ENCODE peak calls at places on chromosomes 12 and 14, in ten cellular contexts. I is H1; O is cardiac fibroblast; J is mesothelial cell of epicardium; Z is lung; D is tibial artery; N is psoas muscle; T is AG04450; G is breast epithelium; R is CD4-positive, alpha-beta T cell. B is an unnamed sample.

GRCh38 chr12:109762673-109763191 is 49.1 kb downstream of the FAM222A start:
- DNase-seq in I (peak), O (no peak), J (no peak), Z (no peak), D (peak), N (peak), T (no peak), G (no peak), R (no peak), B (no peak)

GRCh38 chr14:31529053-31529452 is 32.2 kb upstream of the NUBPL start:
- DNase-seq in I (no peak), O (no peak), J (no peak), Z (no peak), D (no peak), N (no peak), T (no peak), G (no peak), R (no peak), B (no peak)

GRCh38 chr12:61538951-61539350 is 721.3 kb upstream of the USP15 start:
- DNase-seq in I (no peak), O (no peak), J (no peak), Z (no peak), D (no peak), N (no peak), T (no peak), G (no peak), R (no peak), B (no peak)

GRCh38 chr14:58747181-58747580 is 109.4 kb downstream of the DACT1 start:
- DNase-seq in I (no peak), O (peak), J (no peak), Z (peak), D (peak), N (no peak), T (peak), G (peak), R (no peak), B (no peak)

GRCh38 chr14:60485057-60485599 is 735 bp downstream of the C14orf39 start:
- DNase-seq in I (no peak), O (no peak), J (no peak), Z (no peak), D (no peak), N (no peak), T (no peak), G (no peak), R (no peak), B (no peak)

GRCh38 chr12:115794659-115795081 is 482.8 kb downstream of the MED13L start:
- DNase-seq in I (no peak), O (no peak), J (no peak), Z (no peak), D (no peak), N (no peak), T (no peak), G (no peak), R (no peak), B (no peak)

GRCh38 chr12:1470051-1470450 is 124.3 kb downstream of the FBXL14 start:
- DNase-seq in I (no peak), O (peak), J (no peak), Z (no peak), D (no peak), N (no peak), T (no peak), G (no peak), R (no peak), B (no peak)

GRCh38 chr14:37048666-37049071 is 123.7 kb downstream of the SLC25A21 start:
- DNase-seq in I (no peak), O (no peak), J (no peak), Z (no peak), D (no peak), N (no peak), T (no peak), G (no peak), R (no peak), B (no peak)

GRCh38 chr12:28603801-28604200 is 413.5 kb downstream of the CCDC91 start:
- DNase-seq in I (no peak), O (no peak), J (no peak), Z (no peak), D (no peak), N (no peak), T (no peak), G (no peak), R (no peak), B (no peak)

GRCh38 chr12:22334696-22335290 is at the start of gene ST8SIA1:
- DNase-seq in I (peak), O (peak), J (no peak), Z (no peak), D (peak), N (peak), T (no peak), G (no peak), R (peak), B (peak)

GRCh38 chr12:103493199-103493598 is 2.6 kb downstream of the C12orf42 start:
- DNase-seq in I (no peak), O (no peak), J (no peak), Z (no peak), D (no peak), N (no peak), T (no peak), G (no peak), R (no peak), B (no peak)

GRCh38 chr14:103514596-103515421 is 7.8 kb downstream of the CKB start:
- DNase-seq in I (no peak), O (no peak), J (no peak), Z (no peak), D (peak), N (peak), T (no peak), G (no peak), R (no peak), B (no peak)

GRCh38 chr12:94172031-94172430 is 23.7 kb downstream of the PLXNC1 start:
- DNase-seq in I (no peak), O (peak), J (no peak), Z (no peak), D (no peak), N (no peak), T (no peak), G (no peak), R (no peak), B (no peak)

GRCh38 chr12:46660719-46661118 is 165.1 kb downstream of the SLC38A4 start:
- DNase-seq in I (no peak), O (peak), J (no peak), Z (no peak), D (no peak), N (no peak), T (no peak), G (no peak), R (no peak), B (no peak)

GRCh38 chr12:15700595-15700994 is 88.6 kb downstream of the EPS8 start:
- DNase-seq in I (no peak), O (peak), J (no peak), Z (no peak), D (no peak), N (no peak), T (peak), G (no peak), R (no peak), B (no peak)

DNA sequence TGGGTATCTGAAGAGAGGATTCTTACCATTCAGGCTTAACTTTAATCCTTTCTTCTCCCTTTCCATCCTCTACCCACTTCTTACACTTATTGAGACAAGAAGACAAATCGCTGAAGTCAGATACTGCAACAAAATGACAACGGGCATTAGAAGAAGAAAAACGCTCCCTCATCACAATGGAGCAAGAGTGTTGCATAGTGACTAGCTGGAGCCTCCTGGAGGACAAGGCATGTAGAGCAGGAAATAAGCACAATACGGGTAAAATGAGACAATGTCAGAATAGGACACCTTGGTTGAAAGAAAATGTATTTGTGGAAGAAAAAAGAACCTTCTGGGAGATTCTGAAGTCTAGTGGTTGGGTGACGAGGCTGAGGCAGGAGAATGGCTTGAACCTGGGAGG is 501.0 kb downstream of the RERGL start:
- DNase-seq in I (no peak), O (no peak), J (no peak), Z (no peak), D (no peak), N (no peak), T (no peak), G (no peak), R (no peak), B (peak)
- TF ChIP-seq CTCF in I (peak), O (peak), J (peak), Z (no peak), D (no peak), N (no peak), T (no peak), G (no peak), R (no peak), B (peak)

DNA sequence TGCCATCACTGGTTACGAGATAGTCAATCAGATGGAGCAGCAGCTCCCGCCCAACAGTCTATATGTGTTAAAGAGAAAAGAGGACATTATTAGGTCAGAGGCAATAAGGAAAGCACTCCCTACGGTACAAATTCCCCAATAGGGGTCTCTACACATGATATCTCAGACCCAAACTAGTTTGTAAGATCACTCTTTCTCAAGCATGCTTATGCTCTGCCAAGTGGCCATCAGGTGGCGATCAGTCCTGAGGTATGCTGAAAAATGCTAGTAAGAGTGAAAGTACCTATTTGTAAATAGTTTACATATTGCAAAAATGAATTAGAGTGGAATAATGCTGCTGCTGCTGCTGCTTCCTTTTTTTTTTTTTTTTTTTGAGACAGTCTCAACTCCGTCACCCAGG is 61.1 kb downstream of the CPM start:
- DNase-seq in I (no peak), O (peak), J (no peak), Z (no peak), D (no peak), N (no peak), T (no peak), G (no peak), R (no peak), B (no peak)
- TF ChIP-seq CTCF in I (peak), O (peak), J (no peak), Z (no peak), D (no peak), N (no peak), T (peak), G (no peak), R (no peak), B (peak)

DNA sequence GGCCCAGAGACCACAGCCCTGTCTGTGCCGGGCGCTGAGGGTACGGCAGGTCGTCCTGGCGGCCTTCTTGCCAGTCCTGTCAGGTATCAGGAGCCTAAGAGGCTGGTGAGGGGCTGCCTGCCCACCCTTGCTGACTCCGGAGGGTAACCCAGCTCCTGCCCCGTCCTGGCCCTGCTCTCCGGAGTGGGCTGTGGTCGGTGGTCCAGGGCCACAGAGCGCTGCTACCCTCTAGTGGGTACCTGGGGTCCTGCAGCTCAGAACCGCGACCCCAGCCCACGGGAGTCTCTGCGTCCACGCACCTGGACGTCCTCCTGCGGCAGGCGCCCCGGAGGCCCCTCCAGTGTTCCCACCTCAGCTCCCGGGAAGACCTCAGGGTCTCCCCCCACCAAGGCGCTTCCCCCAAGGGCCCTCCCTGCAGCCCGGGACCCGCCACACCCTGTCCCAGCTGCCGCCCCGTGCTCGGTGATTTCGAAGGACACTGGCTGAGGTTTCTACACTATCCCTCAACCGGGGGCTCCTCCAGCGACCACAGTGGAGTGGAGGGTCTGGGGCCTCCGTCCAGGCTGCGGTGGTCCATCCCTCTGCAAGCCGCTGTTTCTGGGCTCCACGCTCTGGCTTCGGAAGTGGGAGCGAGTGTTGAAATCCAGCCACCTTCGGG is 75.9 kb upstream of the FBRSL1 start:
- DNase-seq in I (peak), O (no peak), J (no peak), Z (no peak), D (no peak), N (no peak), T (no peak), G (no peak), R (no peak), B (peak)
- TF ChIP-seq CTCF in I (peak), O (peak), J (peak), Z (no peak), D (no peak), N (peak), T (peak), G (no peak), R (no peak), B (peak)

GRCh38 chr14:83217492-83217891 is 1683.8 kb upstream of the SEL1L start:
- DNase-seq in I (no peak), O (peak), J (no peak), Z (no peak), D (no peak), N (no peak), T (peak), G (no peak), R (no peak), B (no peak)
- TF ChIP-seq CTCF in I (no peak), O (no peak), J (no peak), Z (no peak), D (no peak), N (no peak), T (peak), G (no peak), R (no peak), B (no peak)

DNA sequence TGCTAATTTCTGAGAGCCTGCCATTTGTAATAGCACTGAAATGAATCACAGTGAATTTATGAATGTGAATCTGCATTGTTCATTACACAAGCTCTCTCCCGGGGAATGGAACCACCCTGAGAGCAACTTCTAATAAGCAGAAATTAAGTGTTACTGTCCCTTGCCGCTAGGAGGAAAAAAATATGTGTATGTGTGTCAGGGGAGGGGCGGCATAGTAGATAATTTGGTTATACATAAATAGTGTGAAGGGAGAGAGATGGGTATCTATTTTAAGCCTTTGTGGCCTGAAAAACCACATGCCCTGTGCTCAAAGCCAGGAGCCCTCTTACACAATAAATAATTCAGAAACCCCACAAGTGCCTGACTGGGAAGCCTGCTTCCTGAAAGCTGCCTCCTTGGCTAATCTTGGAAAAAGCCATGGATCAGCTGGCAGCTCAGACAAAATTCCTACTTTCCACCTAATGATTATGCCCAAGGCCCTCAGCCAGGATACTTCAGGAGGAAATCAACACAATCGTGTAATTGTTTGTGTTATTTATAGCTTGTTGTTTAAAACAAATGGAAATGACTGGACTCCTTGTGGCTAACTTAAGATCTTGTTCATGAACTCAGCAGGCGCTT is 366.2 kb upstream of the KITLG start:
- DNase-seq in I (no peak), O (peak), J (no peak), Z (peak), D (no peak), N (no peak), T (no peak), G (no peak), R (no peak), B (no peak)
- TF ChIP-seq CTCF in I (no peak), O (peak), J (no peak), Z (no peak), D (no peak), N (peak), T (peak), G (no peak), R (no peak), B (no peak)

DNA sequence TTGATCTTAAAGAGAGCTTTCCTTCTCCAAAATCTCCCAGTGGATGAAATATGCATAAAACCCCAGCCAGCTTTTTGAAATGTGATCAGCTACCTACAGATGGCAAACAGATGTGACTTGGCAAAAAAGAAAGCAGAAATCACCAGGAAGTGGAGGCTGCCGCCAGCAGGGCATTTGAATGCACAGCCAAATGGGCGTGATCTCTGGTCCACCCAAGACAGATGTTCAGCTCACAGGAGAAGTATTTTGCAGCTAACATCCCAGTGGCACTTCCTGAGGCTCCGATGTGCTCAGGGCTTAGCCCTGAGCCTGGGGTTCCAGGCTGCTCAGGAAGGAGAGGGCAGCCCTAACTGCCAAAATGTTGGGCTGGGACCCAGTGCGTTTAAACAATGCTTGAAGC is 78.2 kb downstream of the LGMN start:
- DNase-seq in I (no peak), O (peak), J (no peak), Z (no peak), D (no peak), N (no peak), T (peak), G (no peak), R (no peak), B (no peak)
- TF ChIP-seq CTCF in I (no peak), O (peak), J (no peak), Z (no peak), D (no peak), N (no peak), T (peak), G (no peak), R (no peak), B (no peak)

GRCh38 chr12:104814944-104815343 is 143.1 kb downstream of the SLC41A2 start:
- DNase-seq in I (no peak), O (no peak), J (no peak), Z (no peak), D (no peak), N (no peak), T (no peak), G (no peak), R (no peak), B (no peak)
- TF ChIP-seq CTCF in I (no peak), O (no peak), J (no peak), Z (no peak), D (no peak), N (no peak), T (no peak), G (no peak), R (no peak), B (no peak)